ENCODE peak calls at places on chromosomes 12 and 14, in eight cellular contexts. G is activated T-helper 17 cell treated with anti-CD3 and anti-CD28 coated beads, Interleukin-2, amount 50 U/mL, for 72 hours; J is heart right ventricle; X is gastrocnemius medialis; Y is activated CD8-positive, alpha-beta T cell treated with anti-CD3 and anti-CD28 coated beads for 36 hours; O is Right ventricle myocardium superior; C is lower lobe of right lung; T is activated T-cell treated with anti-CD3 and anti-CD28 coated beads, Interleukin-2, amount 50 U/mL, for 4 hours. L is an unnamed sample.

GRCh38 chr12:120705618-120706017 is 4.6 kb upstream of the UNC119B start:
- ATAC-seq in J (no peak), C (peak), O (no peak), X (no peak), T (no peak), Y (no peak), G (no peak), L (no peak)

GRCh38 chr12:89280833-89281533 is 71.3 kb downstream of the DUSP6 start:
- ATAC-seq in G (peak), O (peak), Y (no peak), C (no peak), J (peak), X (no peak), T (peak), L (no peak)

GRCh38 chr12:108511633-108512540 is 3.2 kb upstream of the FICD start:
- ATAC-seq in Y (no peak), C (no peak), O (no peak), G (no peak), T (no peak), J (no peak), X (no peak), L (no peak)

GRCh38 chr12:20044304-20044703 is 324.0 kb upstream of the PDE3A start:
- ATAC-seq in X (no peak), J (no peak), O (peak), T (no peak), Y (no peak), C (no peak), G (no peak), L (no peak)

GRCh38 chr14:73712071-73712506 is 2.1 kb downstream of the PNMA1 start:
- ATAC-seq in X (no peak), C (no peak), Y (no peak), T (peak), J (no peak), O (no peak), G (peak), L (no peak)

GRCh38 chr12:58529897-58530296 is 390.4 kb downstream of the LRIG3 start:
- ATAC-seq in X (no peak), G (no peak), O (no peak), Y (no peak), T (no peak), C (peak), J (no peak), L (peak)

GRCh38 chr12:24752763-24753462 is 196.0 kb downstream of the BCAT1 start:
- ATAC-seq in T (no peak), X (no peak), O (no peak), C (no peak), G (no peak), J (no peak), Y (no peak), L (no peak)

GRCh38 chr14:96928779-96929380 is 131.7 kb downstream of the VRK1 start:
- ATAC-seq in C (no peak), O (no peak), X (no peak), T (no peak), Y (no peak), J (no peak), G (no peak), L (no peak)

GRCh38 chr14:33587761-33588160 is 363.1 kb downstream of the EGLN3 start:
- ATAC-seq in C (no peak), O (no peak), Y (no peak), X (no peak), T (no peak), G (no peak), J (no peak), L (no peak)

GRCh38 chr12:9636807-9637206 is 29.1 kb upstream of the KLRB1 start:
- ATAC-seq in T (no peak), J (no peak), Y (no peak), O (no peak), X (no peak), G (no peak), C (no peak), L (no peak)

GRCh38 chr14:92638266-92638665 is 110.2 kb downstream of the LGMN start:
- ATAC-seq in G (no peak), C (no peak), Y (no peak), X (no peak), J (no peak), O (no peak), T (no peak), L (no peak)

GRCh38 chr12:108348842-108349241 is 9.7 kb upstream of the CMKLR1 start:
- ATAC-seq in X (no peak), G (no peak), C (no peak), Y (no peak), O (no peak), T (no peak), J (no peak), L (no peak)

GRCh38 chr14:74501135-74501614 is 7.6 kb downstream of the ISCA2 start:
- ATAC-seq in X (peak), O (peak), Y (no peak), C (peak), T (no peak), J (peak), G (no peak), L (peak)